ENCODE peak calls at places on chromosomes 16 and 17, in six cellular contexts. U, T, F, C, Z and P are unnamed samples.

GRCh38 chr17:32241521-32242094 is 24.0 kb upstream of the RHBDL3 start:
- DNase-seq in U (no peak), C (no peak), F (no peak), T (no peak), Z (peak), P (no peak)

GRCh38 chr17:39235555-39236221 is 9.9 kb upstream of the STAC2 start:
- DNase-seq in Z (peak), C (peak), F (peak), T (peak), U (peak), P (peak)

GRCh38 chr17:8806206-8807069 is 7.3 kb upstream of the MFSD6L start:
- DNase-seq in T (no peak), Z (peak), U (peak), F (no peak), C (no peak), P (no peak)

GRCh38 chr17:75373290-75373689 is 32.2 kb downstream of the GRB2 start:
- DNase-seq in C (no peak), T (no peak), Z (no peak), F (no peak), U (no peak), P (no peak)

GRCh38 chr16:3131755-3132377 is 3.0 kb upstream of the ZNF213 start:
- DNase-seq in T (peak), F (no peak), C (no peak), U (no peak), Z (peak), P (peak)

GRCh38 chr16:26672206-26672605 is 394.5 kb upstream of the C16orf82 start:
- DNase-seq in F (no peak), T (no peak), Z (no peak), C (no peak), U (no peak), P (no peak)

GRCh38 chr17:75917443-75918111 is 12.9 kb upstream of the MRPL38 start:
- DNase-seq in T (no peak), U (no peak), Z (no peak), C (no peak), F (no peak), P (no peak)

GRCh38 chr17:55237268-55237667 is 27.5 kb upstream of the HLF start:
- DNase-seq in F (no peak), C (no peak), T (no peak), Z (no peak), U (peak), P (no peak)

GRCh38 chr17:8038954-8039610 is at the start of gene ALOX15B:
- DNase-seq in C (no peak), U (no peak), F (no peak), T (peak), Z (peak), P (no peak)

GRCh38 chr16:9612267-9612666 is 520.8 kb downstream of the HAPSTR1 start:
- DNase-seq in Z (peak), T (no peak), F (no peak), U (no peak), C (no peak), P (no peak)

GRCh38 chr16:65782537-65783290 is 583.8 kb upstream of the CDH5 start:
- DNase-seq in C (no peak), U (no peak), F (no peak), Z (no peak), T (peak), P (no peak)

GRCh38 chr16:80045944-80046660 is 445.6 kb upstream of the MAF start:
- DNase-seq in F (no peak), T (no peak), C (no peak), U (no peak), Z (no peak), P (no peak)

GRCh38 chr17:18259621-18260331 is 686 bp upstream of the MIEF2 start:
- DNase-seq in T (peak), C (no peak), U (no peak), Z (no peak), F (no peak), P (no peak)

GRCh38 chr16:49332589-49333267 is 40.9 kb upstream of the C16orf78 start:
- DNase-seq in C (no peak), T (no peak), F (no peak), Z (no peak), U (no peak), P (no peak)

GRCh38 chr16:54160939-54161897 is 125.4 kb downstream of the IRX3 start:
- DNase-seq in Z (no peak), F (no peak), U (no peak), C (no peak), T (no peak), P (no peak)

GRCh38 chr16:65908568-65908967 is 457.9 kb upstream of the CDH5 start:
- DNase-seq in F (no peak), C (no peak), U (no peak), Z (peak), T (no peak), P (peak)

GRCh38 chr16:7501868-7502267 is 169.2 kb downstream of the RBFOX1 start:
- DNase-seq in C (no peak), F (no peak), T (no peak), Z (no peak), U (no peak), P (no peak)

GRCh38 chr17:31197991-31198390 is 99.0 kb downstream of the OMG start:
- DNase-seq in U (no peak), C (no peak), T (peak), Z (no peak), F (no peak), P (no peak)

GRCh38 chr17:82659886-82660285 is 11.6 kb upstream of the WDR45B start:
- DNase-seq in T (no peak), C (no peak), F (no peak), U (no peak), Z (no peak), P (no peak)

GRCh38 chr17:17774009-17774881 is 62.5 kb downstream of the SREBF1 start:
- DNase-seq in Z (no peak), T (peak), U (no peak), F (no peak), C (no peak), P (peak)

GRCh38 chr17:78722101-78722761 is 59.8 kb downstream of the CYTH1 start:
- DNase-seq in T (no peak), F (peak), Z (peak), U (peak), C (peak), P (no peak)

GRCh38 chr16:85331685-85332084 is 219.4 kb upstream of the CIBAR2 start:
- DNase-seq in U (no peak), C (no peak), F (no peak), Z (no peak), T (peak), P (no peak)

GRCh38 chr17:2051388-2052237 is 3.3 kb upstream of the HIC1 start:
- DNase-seq in U (no peak), Z (peak), F (no peak), C (no peak), T (no peak), P (no peak)

GRCh38 chr17:70687421-70687820 is 518.1 kb downstream of the KCNJ2 start:
- DNase-seq in U (no peak), T (peak), C (no peak), Z (no peak), F (no peak), P (no peak)

GRCh38 chr17:63681530-63681929 is 18.4 kb downstream of the LIMD2 start:
- DNase-seq in U (no peak), F (no peak), C (no peak), Z (peak), T (no peak), P (no peak)

GRCh38 chr17:69761767-69762321 is 313.2 kb upstream of the KCNJ16 start:
- DNase-seq in Z (no peak), U (no peak), C (no peak), F (no peak), T (peak), P (no peak)

GRCh38 chr16:50152386-50152806 is 710 bp upstream of the TENT4B start:
- DNase-seq in Z (peak), T (peak), F (no peak), U (peak), C (peak), P (peak)

GRCh38 chr17:48878920-48879898 is 13.4 kb upstream of the ATP5MC1 start:
- DNase-seq in T (peak), C (peak), Z (peak), U (peak), F (peak), P (peak)

GRCh38 chr17:58330997-58331814 is 2.6 kb upstream of the TSPOAP1 start:
- DNase-seq in F (peak), Z (peak), U (peak), T (no peak), C (no peak), P (peak)

GRCh38 chr17:34241062-34241461 is 14.0 kb upstream of the CCL2 start:
- DNase-seq in T (no peak), F (no peak), C (no peak), U (no peak), Z (no peak), P (peak)

GRCh38 chr17:3801792-3802191 is 804 bp upstream of the ITGAE start:
- DNase-seq in U (no peak), T (no peak), C (no peak), F (no peak), Z (no peak), P (no peak)

GRCh38 chr17:72530409-72530808 is 409.6 kb downstream of the SOX9 start:
- DNase-seq in T (no peak), Z (no peak), C (no peak), F (no peak), U (no peak), P (peak)

GRCh38 chr17:17236295-17237025 is 508 bp downstream of the FLCN start:
- DNase-seq in Z (no peak), F (no peak), C (no peak), T (peak), U (peak), P (no peak)

GRCh38 chr17:15482476-15482875 is 15.1 kb upstream of the CDRT4 start:
- DNase-seq in C (no peak), Z (no peak), F (no peak), T (no peak), U (no peak), P (no peak)

GRCh38 chr16:12664334-12664733 is 139.4 kb downstream of the CPPED1 start:
- DNase-seq in U (no peak), Z (no peak), T (no peak), F (no peak), C (no peak), P (no peak)

GRCh38 chr17:43898446-43898845 is 8.9 kb downstream of the MPP2 start:
- DNase-seq in C (no peak), F (no peak), T (no peak), U (no peak), Z (no peak), P (no peak)
- TF ChIP-seq CTCF in C (no peak), F (no peak), T (no peak), U (no peak), Z (no peak), P (no peak)

GRCh38 chr17:56497132-56497531 is 96.4 kb upstream of the NOG start:
- DNase-seq in U (no peak), C (no peak), Z (no peak), T (no peak), F (no peak), P (no peak)

GRCh38 chr17:56502120-56502519 is 91.4 kb upstream of the NOG start:
- DNase-seq in U (no peak), F (no peak), Z (no peak), T (no peak), C (no peak), P (no peak)

GRCh38 chr17:56505154-56505756 is 88.2 kb upstream of the NOG start:
- DNase-seq in F (no peak), T (no peak), C (no peak), Z (no peak), U (no peak), P (no peak)

DNA sequence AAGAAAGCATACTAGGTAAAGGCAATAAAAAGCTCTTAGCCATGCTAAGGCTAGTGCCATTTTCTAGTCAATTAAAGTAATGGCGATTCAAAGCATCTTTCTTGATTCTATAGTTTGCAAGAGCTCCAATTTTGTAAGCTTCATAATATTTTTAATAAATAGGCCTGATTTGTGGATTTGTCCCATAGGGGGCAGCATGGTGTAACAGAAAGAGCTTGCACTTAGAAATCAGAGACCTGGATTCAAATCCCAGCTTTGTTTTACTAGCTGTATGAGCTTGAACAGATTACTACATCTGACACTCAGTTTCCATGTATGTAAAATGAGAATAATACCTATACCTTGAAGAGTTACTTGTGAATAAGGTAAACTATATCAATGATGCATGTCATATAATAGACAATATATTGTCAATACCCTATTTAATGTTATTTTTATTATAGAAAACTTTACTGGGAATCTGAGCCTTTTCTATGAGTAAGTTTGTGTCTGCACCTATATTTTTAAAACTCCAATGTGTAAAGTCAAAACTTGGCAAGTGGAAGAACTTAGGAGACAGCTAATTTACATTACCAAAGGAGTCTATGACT is 93.6 kb upstream of the NOG start:
- DNase-seq in Z (peak), U (peak), F (no peak), C (no peak), T (peak), P (peak)
- TF ChIP-seq CTCF in Z (peak), U (peak), F (peak), C (peak), T (peak), P (no peak)

DNA sequence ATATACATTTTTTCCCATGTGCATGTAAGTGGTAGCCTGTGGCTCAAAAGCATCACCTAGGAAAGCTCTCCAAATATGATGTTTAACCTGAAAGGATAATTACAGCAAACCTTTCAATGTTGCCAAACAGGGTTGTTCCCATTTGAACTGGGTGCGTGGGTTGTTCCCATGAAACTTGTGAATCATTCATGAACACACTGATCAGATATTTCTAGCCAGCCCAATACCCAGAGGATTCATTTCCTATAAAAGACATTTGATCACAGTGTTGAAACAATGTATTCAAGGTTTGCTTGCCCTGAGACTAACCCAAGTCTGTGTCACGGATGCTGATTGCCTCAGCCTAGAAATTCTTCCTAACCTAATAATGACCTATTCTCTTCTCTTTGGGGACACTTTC is 12.9 kb downstream of the KRT39 start:
- DNase-seq in F (no peak), T (peak), C (no peak), Z (no peak), U (no peak), P (peak)
- TF ChIP-seq CTCF in F (no peak), T (no peak), C (no peak), Z (no peak), U (no peak), P (no peak)

GRCh38 chr17:11991461-11991860 is 5.8 kb downstream of the ZNF18 start:
- DNase-seq in F (no peak), U (no peak), C (no peak), Z (peak), T (no peak), P (no peak)
- TF ChIP-seq CTCF in F (no peak), U (no peak), C (no peak), Z (no peak), T (no peak), P (no peak)

GRCh38 chr16:30637952-30638351 is 12.8 kb upstream of the PRR14 start:
- DNase-seq in T (peak), Z (peak), C (no peak), U (peak), F (no peak), P (no peak)
- TF ChIP-seq CTCF in T (peak), Z (peak), C (peak), U (peak), F (peak), P (no peak)